ENCODE peak calls at places on chromosomes 13 and 19, in seven cellular contexts. A is left ventricle myocardium inferior, H is HCT116, P is heart right ventricle, E is neural progenitor cell, O is lower lobe of right lung, R is upper lobe of left lung. U is an unnamed sample.

GRCh38 chr13:97856001-97856675 is 97.3 kb upstream of the IPO5 start:
- DNase-seq in A (peak; percentile 34), O (peak; percentile 49), E (peak; percentile 76), R (peak; percentile 32), H (no peak), P (peak; percentile 48), U (peak; percentile 59)

GRCh38 chr19:18589380-18590272 is 1.0 kb downstream of the REX1BD start:
- DNase-seq in E (peak; percentile 90), H (peak; percentile 73), A (peak; percentile 66), O (peak; percentile 83), R (peak; percentile 65), P (peak; percentile 71), U (peak; percentile 88)

GRCh38 chr19:3338541-3339181 is 27.7 kb upstream of the NFIC start:
- DNase-seq in R (peak; percentile 88), E (no peak), O (peak; percentile 87), H (no peak), P (peak; percentile 47), A (peak; percentile 32), U (peak; percentile 51)

GRCh38 chr13:46909037-46909436 is 12.2 kb upstream of the HTR2A start:
- DNase-seq in R (no peak), E (no peak), A (no peak), H (no peak), P (no peak), O (no peak), U (no peak)

GRCh38 chr19:52735734-52736133 is 890 bp upstream of the ZNF611 start:
- DNase-seq in R (peak; percentile 89), A (peak; percentile 81), E (peak; percentile 90), O (peak; percentile 83), P (peak; percentile 76), H (no peak), U (peak; percentile 86)

GRCh38 chr19:6065685-6066365 is 44.5 kb downstream of the RFX2 start:
- DNase-seq in E (no peak), O (peak; percentile 73), H (no peak), R (peak; percentile 69), P (peak; percentile 52), A (peak; percentile 43), U (peak; percentile 47)

GRCh38 chr19:2634228-2634951 is 68.1 kb downstream of the GNG7 start:
- DNase-seq in R (peak; percentile 91), E (no peak), H (no peak), P (peak; percentile 58), A (peak; percentile 70), O (peak; percentile 89), U (peak; percentile 89)

GRCh38 chr13:114019367-114019766 is 45.5 kb upstream of the C13orf46 start:
- DNase-seq in R (no peak), A (no peak), E (peak; percentile 17), H (peak; percentile 8), P (no peak), O (no peak), U (no peak)

GRCh38 chr13:86792153-86792651 is 879.0 kb upstream of the SLITRK5 start:
- DNase-seq in E (no peak), O (peak; percentile 23), H (no peak), A (no peak), R (no peak), P (no peak), U (no peak)

GRCh38 chr13:75357576-75358295 is 124.2 kb downstream of the TBC1D4 start:
- DNase-seq in O (no peak), R (no peak), P (no peak), E (peak; percentile 77), H (peak; percentile 72), A (no peak), U (peak; percentile 28)

GRCh38 chr13:95920485-95920884 is 132.7 kb downstream of the UGGT2 start:
- DNase-seq in O (no peak), P (no peak), H (no peak), A (no peak), E (no peak), R (no peak), U (no peak)

GRCh38 chr13:51339952-51340732 is 651 bp downstream of the SERPINE3 start:
- DNase-seq in R (no peak), P (no peak), O (no peak), E (no peak), H (no peak), A (no peak), U (no peak)

GRCh38 chr13:98377635-98378378 is 199.1 kb downstream of the STK24 start:
- DNase-seq in A (no peak), O (peak; percentile 50), H (no peak), R (peak; percentile 60), P (no peak), E (no peak), U (no peak)

GRCh38 chr19:35278578-35279284 is 3.6 kb upstream of the HAMP start:
- DNase-seq in E (no peak), O (no peak), R (no peak), P (no peak), H (no peak), A (no peak), U (no peak)

GRCh38 chr13:42066542-42066941 is 18.1 kb downstream of the DGKH start:
- DNase-seq in O (no peak), H (no peak), P (no peak), E (no peak), A (no peak), R (no peak), U (no peak)

GRCh38 chr13:108624108-108624507 is 5.3 kb upstream of the MYO16 start:
- DNase-seq in O (no peak), P (no peak), H (no peak), A (no peak), E (no peak), R (no peak), U (no peak)

GRCh38 chr13:102779426-102780159 is 6.0 kb upstream of the TEX30 start:
- DNase-seq in R (no peak), A (no peak), H (no peak), O (no peak), E (no peak), P (no peak), U (no peak)

GRCh38 chr19:33553530-33554310 is 32.1 kb upstream of the PEPD start:
- DNase-seq in E (no peak), H (no peak), R (no peak), A (no peak), O (no peak), P (no peak), U (no peak)

GRCh38 chr13:45989607-45990006 is 62.9 kb downstream of the ZC3H13 start:
- DNase-seq in P (no peak), E (no peak), R (no peak), O (no peak), A (no peak), H (no peak), U (no peak)

GRCh38 chr19:50705422-50706019 is 14.1 kb downstream of the SHANK1 start:
- DNase-seq in H (peak; percentile 56), A (no peak), R (no peak), P (no peak), O (no peak), E (peak; percentile 75), U (no peak)

GRCh38 chr13:94073006-94073744 is 406.3 kb downstream of the DCT start:
- DNase-seq in E (no peak), P (no peak), A (no peak), O (no peak), H (no peak), R (no peak), U (no peak)

GRCh38 chr19:38898788-38899446 is 501 bp downstream of the SIRT2 start:
- DNase-seq in P (no peak), O (no peak), H (no peak), E (peak; percentile 31), A (no peak), R (peak; percentile 32), U (no peak)

GRCh38 chr13:109281017-109281416 is 505.4 kb downstream of the IRS2 start:
- DNase-seq in R (no peak), A (no peak), H (no peak), P (no peak), O (no peak), E (no peak), U (no peak)

GRCh38 chr13:49029570-49029969 is 53.9 kb downstream of the FNDC3A start:
- DNase-seq in E (no peak), A (no peak), H (no peak), P (no peak), R (no peak), O (no peak), U (no peak)

GRCh38 chr13:20497376-20497775 is 28.3 kb downstream of the CRYL1 start:
- DNase-seq in O (no peak), R (no peak), H (no peak), A (no peak), P (no peak), E (no peak), U (no peak)

GRCh38 chr13:45873491-45874360 is 22.2 kb upstream of the SIAH3 start:
- DNase-seq in P (no peak), R (no peak), A (no peak), O (no peak), E (peak; percentile 33), H (peak; percentile 50), U (no peak)

GRCh38 chr19:50750010-50750409 is 20.3 kb upstream of the GPR32 start:
- DNase-seq in O (no peak), H (no peak), A (no peak), R (no peak), P (no peak), E (no peak), U (no peak)

GRCh38 chr19:580274-580835 is 8.0 kb downstream of the BSG start:
- DNase-seq in P (no peak), O (no peak), H (no peak), E (no peak), R (no peak), A (no peak), U (no peak)
- H3K4me1 ChIP-seq in P (peaks cover 53% of the 10 kb centered on the region), O (peaks cover 30% of the 10 kb centered on the region), H (peaks cover 2% of the 10 kb centered on the region), E (peaks cover 9% of the 10 kb centered on the region), R (peaks cover 12% of the 10 kb centered on the region), A (peaks cover 91% of the 10 kb centered on the region), U (no peaks in the 10 kb centered on the region)

GRCh38 chr19:961866-962620 is 22.1 kb upstream of the WDR18 start:
- DNase-seq in E (no peak), P (no peak), A (no peak), R (no peak), O (no peak), H (no peak), U (peak; percentile 72)
- H3K4me1 ChIP-seq in E (peaks cover 6% of the 10 kb centered on the region), P (no peaks in the 10 kb centered on the region), A (no peaks in the 10 kb centered on the region), R (peaks cover 4% of the 10 kb centered on the region), O (peaks cover 9% of the 10 kb centered on the region), H (peaks cover 31% of the 10 kb centered on the region), U (no peaks in the 10 kb centered on the region)

GRCh38 chr19:17322854-17323253 is 11.8 kb downstream of the ANO8 start:
- DNase-seq in O (no peak), E (no peak), P (no peak), H (no peak), R (no peak), A (no peak), U (no peak)
- H3K4me1 ChIP-seq in O (peaks cover 4% of the 10 kb centered on the region), E (peaks cover 15% of the 10 kb centered on the region), P (no peaks in the 10 kb centered on the region), H (peaks cover 9% of the 10 kb centered on the region), R (no peaks in the 10 kb centered on the region), A (peaks cover 6% of the 10 kb centered on the region), U (no peaks in the 10 kb centered on the region)

DNA sequence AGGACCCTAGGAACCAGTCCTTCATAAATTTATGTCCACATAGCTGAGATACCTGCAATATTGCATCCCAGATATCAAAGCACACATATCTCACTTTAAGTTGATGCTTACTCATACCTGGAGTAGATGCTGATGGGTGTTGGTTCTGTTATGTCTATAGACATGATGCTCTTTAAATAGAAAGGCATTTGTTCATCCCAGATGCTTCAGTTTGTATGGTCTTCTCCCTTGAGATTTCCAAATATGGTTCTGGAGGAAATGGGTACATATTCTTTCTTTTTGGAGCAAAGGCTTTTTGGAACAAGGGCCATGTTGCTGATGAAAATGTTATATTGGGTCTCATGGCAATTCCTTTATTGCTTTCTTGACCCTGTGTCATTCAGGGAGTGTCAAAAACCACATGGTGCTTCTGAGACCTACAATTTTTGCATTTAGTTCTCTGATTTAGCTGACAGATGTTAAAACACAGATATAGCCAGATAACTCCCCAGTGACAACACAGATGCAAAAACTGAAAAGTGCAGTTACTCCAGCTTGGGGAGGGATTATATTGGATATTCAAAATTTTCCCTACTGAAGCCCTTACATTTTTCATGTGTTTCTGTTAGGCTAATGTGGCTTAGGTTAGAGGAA is 211.4 kb downstream of the KCNRG start:
- DNase-seq in P (no peak), R (no peak), A (no peak), E (no peak), O (no peak), H (no peak), U (no peak)
- H3K4me1 ChIP-seq in P (no peaks in the 10 kb centered on the region), R (peaks cover 17% of the 10 kb centered on the region), A (peaks cover 13% of the 10 kb centered on the region), E (peaks cover 6% of the 10 kb centered on the region), O (peaks cover 27% of the 10 kb centered on the region), H (no peaks in the 10 kb centered on the region), U (no peaks in the 10 kb centered on the region)

U was measured in right cardiac atrium.